ENCODE peak calls at places on chromosomes 16 and 17, in five cellular contexts. H is GM12878, U is K562, J is SK-N-SH, V is HepG2. E is an unnamed sample.

GRCh38 chr17:17140590-17140980 is 65.5 kb downstream of the PLD6 start:
- DNase-seq in H (no peak), U (no peak), J (no peak), V (no peak), E (peak)

GRCh38 chr16:12203780-12204351 is 227.3 kb downstream of the SNX29 start:
- DNase-seq in H (no peak), U (no peak), J (no peak), V (peak), E (no peak)

GRCh38 chr17:1730345-1731193 is 6.1 kb downstream of the WDR81 start:
- DNase-seq in H (no peak), U (peak), J (peak), V (no peak), E (peak)

GRCh38 chr16:64858076-64858475 is 263.8 kb downstream of the CDH11 start:
- DNase-seq in H (no peak), U (no peak), J (no peak), V (no peak), E (peak)

GRCh38 chr17:42744283-42744805 is 496 bp downstream of the EZH1 start:
- DNase-seq in H (peak), U (peak), J (no peak), V (peak), E (peak)

GRCh38 chr17:27878776-27879562 is 14.2 kb downstream of the LYRM9 start:
- DNase-seq in H (no peak), U (no peak), J (peak), V (no peak), E (no peak)

GRCh38 chr17:1764274-1764673 is 2.4 kb downstream of the SERPINF1 start:
- DNase-seq in H (no peak), U (no peak), J (no peak), V (no peak), E (peak)

GRCh38 chr17:67500261-67500660 is 123.2 kb downstream of the PITPNC1 start:
- DNase-seq in H (no peak), U (no peak), J (no peak), V (no peak), E (peak)

GRCh38 chr16:71311553-71312158 is 22.5 kb upstream of the CMTR2 start:
- DNase-seq in H (no peak), U (peak), J (peak), V (peak), E (peak)

GRCh38 chr16:47311738-47312505 is 148.9 kb downstream of the ITFG1 start:
- DNase-seq in H (no peak), U (no peak), J (no peak), V (no peak), E (peak)

GRCh38 chr16:2586241-2586640 is 48.4 kb downstream of the PDPK1 start:
- DNase-seq in H (no peak), U (peak), J (peak), V (no peak), E (no peak)

GRCh38 chr16:88855736-88856121 is 1.0 kb downstream of the GALNS start:
- DNase-seq in H (no peak), U (no peak), J (no peak), V (no peak), E (no peak)

GRCh38 chr17:55334285-55334684 is 69.5 kb downstream of the HLF start:
- DNase-seq in H (no peak), U (no peak), J (no peak), V (no peak), E (no peak)

GRCh38 chr16:64962786-64963185 is 159.1 kb downstream of the CDH11 start:
- DNase-seq in H (no peak), U (no peak), J (no peak), V (no peak), E (no peak)

GRCh38 chr16:23310217-23310616 is 8.1 kb downstream of the SCNN1B start:
- DNase-seq in H (no peak), U (no peak), J (no peak), V (no peak), E (no peak)

GRCh38 chr16:1082952-1083675 is 10.6 kb downstream of the SSTR5 start:
- DNase-seq in H (no peak), U (no peak), J (no peak), V (peak), E (no peak)

GRCh38 chr17:27609606-27610303 is 21.2 kb upstream of the LGALS9 start:
- DNase-seq in H (no peak), U (no peak), J (peak), V (peak), E (peak)

GRCh38 chr16:67181346-67181745 is 2.4 kb downstream of the MATCAP1 start:
- DNase-seq in H (no peak), U (no peak), J (no peak), V (no peak), E (peak)

GRCh38 chr16:2774161-2774891 is 2.8 kb downstream of the ELOB start:
- DNase-seq in H (no peak), U (no peak), J (no peak), V (no peak), E (no peak)

GRCh38 chr16:88684569-88685155 is 1.6 kb downstream of the SNAI3 start:
- DNase-seq in H (no peak), U (no peak), J (peak), V (no peak), E (no peak)

GRCh38 chr17:31413081-31413799 is 21.8 kb downstream of the RAB11FIP4 start:
- DNase-seq in H (no peak), U (no peak), J (no peak), V (no peak), E (no peak)

GRCh38 chr16:11675561-11676511 is 7.6 kb downstream of the SNN start:
- DNase-seq in H (no peak), U (no peak), J (no peak), V (peak), E (peak)

GRCh38 chr17:7214300-7215135 is 5.1 kb downstream of the DLG4 start:
- DNase-seq in H (peak), U (peak), J (peak), V (peak), E (peak)

GRCh38 chr17:44971776-44972483 is 3.8 kb upstream of the C1QL1 start:
- DNase-seq in H (no peak), U (no peak), J (no peak), V (no peak), E (peak)

GRCh38 chr17:61335105-61335844 is 64.4 kb upstream of the TBX2 start:
- DNase-seq in H (no peak), U (no peak), J (no peak), V (peak), E (peak)

GRCh38 chr17:83179811-83180210 is 100.4 kb downstream of the METRNL start:
- DNase-seq in H (no peak), U (no peak), J (no peak), V (no peak), E (no peak)

GRCh38 chr17:28010406-28010805 is 32.1 kb upstream of the NLK start:
- DNase-seq in H (no peak), U (no peak), J (no peak), V (no peak), E (no peak)

GRCh38 chr17:65750678-65751077 is 189.2 kb upstream of the AXIN2 start:
- DNase-seq in H (peak), U (no peak), J (peak), V (peak), E (peak)

GRCh38 chr16:17917316-17918019 is 419.1 kb downstream of the NPIPA8 start:
- DNase-seq in H (no peak), U (no peak), J (no peak), V (peak), E (no peak)
- H2AFZ ChIP-seq in H (no peak), U (no peak), J (no peak), V (no peak), E (no peak)

GRCh38 chr16:80824623-80825364 is 20.4 kb upstream of the CDYL2 start:
- DNase-seq in H (peak), U (peak), J (peak), V (peak), E (peak)
- TF ChIP-seq SMC3 in H (peak), U (peak), J (peak), V (no peak), E (peak)

GRCh38 chr16:81410643-81411235 is 33.9 kb upstream of the CMIP start:
- DNase-seq in H (no peak), U (no peak), J (no peak), V (no peak), E (no peak)
- H2AFZ ChIP-seq in H (no peak), U (no peak), J (no peak), V (no peak), E (no peak)

DNA sequence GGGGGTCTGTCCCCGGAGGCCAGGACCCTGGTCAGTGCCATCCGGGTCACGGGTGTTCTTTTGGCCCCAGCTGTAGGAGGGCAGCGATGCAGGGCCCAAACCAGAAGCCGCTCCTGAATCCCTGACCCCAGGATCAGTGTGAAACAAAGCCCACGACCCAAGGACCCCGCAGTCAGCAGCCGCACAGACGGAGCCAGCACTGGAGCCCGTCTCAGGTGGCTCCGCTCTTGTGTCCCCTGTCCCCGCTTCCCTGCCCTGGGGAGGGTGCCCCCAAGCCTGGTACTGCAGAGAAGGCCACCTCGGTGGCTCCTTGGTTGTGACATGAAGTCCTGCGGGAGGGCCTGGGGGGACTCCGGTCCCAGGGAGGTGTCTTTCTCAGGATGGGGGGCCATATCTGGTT is 33.5 kb downstream of the BAIAP2 start:
- DNase-seq in H (no peak), U (no peak), J (no peak), V (no peak), E (no peak)
- TF ChIP-seq SMC3 in H (no peak), U (no peak), J (no peak), V (no peak), E (no peak)

GRCh38 chr16:78684655-78685400 is 585.4 kb downstream of the WWOX start:
- DNase-seq in H (no peak), U (no peak), J (no peak), V (no peak), E (no peak)

GRCh38 chr16:78686601-78687000 is 587.1 kb downstream of the WWOX start:
- DNase-seq in H (no peak), U (no peak), J (no peak), V (no peak), E (no peak)

GRCh38 chr16:78689536-78689935 is 590.1 kb downstream of the WWOX start:
- DNase-seq in H (no peak), U (no peak), J (no peak), V (no peak), E (no peak)

GRCh38 chr16:78689031-78689430 is 589.6 kb downstream of the WWOX start:
- DNase-seq in H (no peak), U (no peak), J (no peak), V (peak), E (peak)

GRCh38 chr16:78684040-78684611 is 584.7 kb downstream of the WWOX start:
- DNase-seq in H (no peak), U (no peak), J (no peak), V (peak), E (peak)
- H2AFZ ChIP-seq in H (no peak), U (no peak), J (no peak), V (no peak), E (no peak)